ENCODE peak calls at places on chromosomes 12 and 14, in seven cellular contexts. V, X, H, G, B, I and P are unnamed samples.

GRCh38 chr12:1326258-1326657 is 268.1 kb downstream of the FBXL14 start:
- DNase-seq in V (no peak), X (no peak), H (no peak), G (no peak), B (no peak), I (no peak), P (no peak)

GRCh38 chr12:70606001-70606400 is 31.2 kb downstream of the PTPRB start:
- DNase-seq in V (no peak), X (no peak), H (no peak), G (no peak), B (no peak), I (no peak), P (no peak)

GRCh38 chr14:88840926-88841325 is 16.5 kb downstream of the TTC8 start:
- DNase-seq in V (no peak), X (no peak), H (no peak), G (no peak), B (no peak), I (no peak), P (no peak)

GRCh38 chr12:3218150-3218845 is 141.1 kb downstream of the TSPAN9 start:
- DNase-seq in V (peak), X (peak), H (peak), G (no peak), B (peak), I (peak), P (no peak)

GRCh38 chr14:102827716-102828115 is 50.5 kb downstream of the TRAF3 start:
- DNase-seq in V (no peak), X (no peak), H (no peak), G (no peak), B (no peak), I (no peak), P (no peak)

GRCh38 chr12:89949457-89950195 is 241.0 kb upstream of the ATP2B1 start:
- DNase-seq in V (peak), X (no peak), H (peak), G (no peak), B (no peak), I (no peak), P (no peak)

GRCh38 chr14:59189281-59189821 is 884 bp downstream of the DAAM1 start:
- DNase-seq in V (no peak), X (no peak), H (no peak), G (peak), B (no peak), I (peak), P (peak)

GRCh38 chr12:2284857-2285256 is 232.1 kb downstream of the CACNA1C start:
- DNase-seq in V (no peak), X (peak), H (peak), G (peak), B (peak), I (no peak), P (no peak)

GRCh38 chr14:28157887-28158791 is 608.4 kb upstream of the FOXG1 start:
- DNase-seq in V (no peak), X (no peak), H (no peak), G (no peak), B (no peak), I (no peak), P (peak)

GRCh38 chr14:74952697-74953484 is 2.5 kb downstream of the PGF start:
- DNase-seq in V (no peak), X (no peak), H (no peak), G (no peak), B (no peak), I (no peak), P (no peak)

GRCh38 chr12:2739832-2740641 is 54.7 kb upstream of the FKBP4 start:
- DNase-seq in V (no peak), X (peak), H (no peak), G (peak), B (peak), I (no peak), P (no peak)

GRCh38 chr12:43338848-43339526 is 213.0 kb downstream of the ADAMTS20 start:
- DNase-seq in V (peak), X (no peak), H (no peak), G (peak), B (no peak), I (no peak), P (no peak)

GRCh38 chr12:96237465-96238077 is 43.4 kb downstream of the ELK3 start:
- DNase-seq in V (peak), X (peak), H (peak), G (no peak), B (peak), I (peak), P (no peak)

GRCh38 chr14:64880382-64881121 is 845 bp upstream of the SPTB start:
- DNase-seq in V (no peak), X (peak), H (peak), G (peak), B (peak), I (peak), P (no peak)

GRCh38 chr14:94390372-94391086 is 2.1 kb upstream of the SERPINA1 start:
- DNase-seq in V (no peak), X (peak), H (peak), G (no peak), B (peak), I (peak), P (no peak)

GRCh38 chr14:104085032-104085888 is at the start of gene ASPG:
- DNase-seq in V (no peak), X (peak), H (peak), G (peak), B (peak), I (peak), P (peak)

GRCh38 chr12:20097561-20097960 is 270.8 kb upstream of the PDE3A start:
- DNase-seq in V (no peak), X (no peak), H (no peak), G (no peak), B (no peak), I (no peak), P (no peak)

GRCh38 chr12:26863515-26863914 is 30.5 kb upstream of the ITPR2 start:
- DNase-seq in V (no peak), X (no peak), H (no peak), G (peak), B (no peak), I (no peak), P (no peak)

GRCh38 chr12:105378821-105379400 is 48.4 kb downstream of the C12orf75 start:
- DNase-seq in V (no peak), X (no peak), H (no peak), G (no peak), B (peak), I (no peak), P (no peak)

GRCh38 chr14:33646692-33647260 is 304.1 kb downstream of the EGLN3 start:
- DNase-seq in V (peak), X (no peak), H (no peak), G (no peak), B (no peak), I (no peak), P (no peak)

GRCh38 chr12:118685983-118686607 is 295.2 kb upstream of the SRRM4 start:
- DNase-seq in V (no peak), X (no peak), H (no peak), G (no peak), B (no peak), I (no peak), P (no peak)

DNA sequence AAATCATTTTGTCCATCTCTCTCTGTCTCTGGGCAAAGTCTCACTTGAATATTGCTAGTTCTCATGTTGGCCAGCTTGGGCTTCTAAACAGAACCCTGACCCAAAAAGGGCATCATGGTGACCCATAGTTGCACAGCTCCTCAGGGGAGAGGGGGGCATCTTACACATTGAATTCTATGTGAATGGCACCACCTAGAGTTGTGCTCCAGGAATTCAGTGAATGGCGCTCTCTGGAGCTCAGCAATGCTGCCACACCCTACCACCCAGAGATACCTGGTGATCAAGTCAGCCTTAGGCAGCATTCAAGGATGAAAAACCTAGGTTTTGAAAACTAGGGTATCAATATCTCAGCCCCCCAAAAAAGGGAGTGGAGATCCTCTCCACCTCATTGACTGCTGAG is 50.6 kb downstream of the SMUG1 start:
- DNase-seq in V (no peak), X (no peak), H (no peak), G (no peak), B (no peak), I (no peak), P (no peak)
- TF ChIP-seq CTCF in V (no peak), X (no peak), H (no peak), G (no peak), B (no peak), I (no peak), P (no peak)

DNA sequence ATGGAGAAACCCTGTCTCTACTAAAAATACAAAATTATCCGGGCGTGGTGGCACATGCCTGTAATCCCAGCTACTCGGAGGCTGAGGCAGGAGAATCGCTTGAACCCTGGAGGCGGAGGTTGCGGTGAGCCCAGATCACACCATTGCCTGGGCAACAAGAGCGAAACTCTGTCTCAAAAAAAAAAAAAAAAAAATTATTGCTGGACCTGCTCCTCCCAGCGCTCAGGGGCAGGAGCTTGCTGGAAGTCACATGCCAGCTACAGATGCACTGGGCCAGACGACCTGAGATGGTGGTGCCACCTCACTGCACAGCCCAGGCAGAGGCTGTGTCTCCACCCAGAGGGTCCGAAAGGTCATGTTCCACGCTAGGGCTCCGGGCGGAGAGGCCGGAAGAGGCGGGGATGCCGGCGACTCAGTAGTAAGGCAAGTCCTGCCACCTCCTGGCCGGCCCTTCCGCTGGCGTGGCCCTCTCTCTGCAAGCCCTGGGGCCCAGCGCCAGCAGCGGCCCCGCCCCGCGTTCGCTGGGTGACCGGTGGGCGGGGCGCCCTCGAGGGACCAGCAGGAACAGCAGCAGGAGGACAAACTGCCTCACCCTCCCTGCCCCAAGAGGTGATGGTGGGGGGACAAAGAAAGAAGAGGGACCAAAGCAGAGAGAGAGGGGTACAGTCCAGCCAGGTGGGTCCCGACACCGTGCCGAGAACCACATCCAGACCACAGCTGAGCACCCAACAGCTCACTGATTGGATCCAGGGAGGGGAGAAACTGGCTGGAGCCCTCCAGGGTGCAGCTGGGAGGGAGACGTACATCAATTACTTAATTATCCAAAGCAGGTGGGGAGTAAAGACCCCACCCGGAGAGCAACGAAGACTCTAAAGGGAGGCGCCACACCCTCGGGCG is 3.6 kb upstream of the RHOF start:
- DNase-seq in V (peak), X (peak), H (peak), G (peak), B (peak), I (peak), P (no peak)
- TF ChIP-seq CTCF in V (peak), X (peak), H (no peak), G (peak), B (peak), I (no peak), P (peak)

DNA sequence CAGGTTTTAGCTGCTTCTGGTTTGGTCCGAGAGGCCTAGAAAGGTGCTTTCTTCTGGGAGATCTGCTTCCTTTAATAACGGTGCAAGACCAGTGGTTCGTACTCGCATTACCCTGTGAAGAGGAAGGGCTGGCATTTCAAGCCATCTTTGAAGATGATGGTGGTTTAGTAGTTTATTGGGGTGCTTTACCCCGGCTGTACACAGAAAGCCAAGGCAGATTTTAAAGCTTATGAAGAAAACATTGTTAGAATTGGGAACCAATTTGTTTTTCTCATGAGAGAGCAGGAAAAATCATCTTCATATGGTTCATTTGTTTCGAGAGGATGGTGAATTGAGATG is 3.6 kb downstream of the CCND2 start:
- DNase-seq in V (no peak), X (no peak), H (no peak), G (no peak), B (no peak), I (no peak), P (no peak)
- TF ChIP-seq CTCF in V (no peak), X (no peak), H (no peak), G (no peak), B (no peak), I (no peak), P (no peak)

GRCh38 chr12:22332191-22332590 is 2.3 kb downstream of the ST8SIA1 start:
- DNase-seq in V (no peak), X (no peak), H (no peak), G (no peak), B (no peak), I (no peak), P (no peak)

GRCh38 chr12:22333751-22334695 is 484 bp downstream of the ST8SIA1 start:
- DNase-seq in V (no peak), X (no peak), H (no peak), G (peak), B (peak), I (no peak), P (no peak)

GRCh38 chr12:22334696-22335290 is at the start of gene ST8SIA1:
- DNase-seq in V (no peak), X (peak), H (peak), G (peak), B (peak), I (no peak), P (no peak)

DNA sequence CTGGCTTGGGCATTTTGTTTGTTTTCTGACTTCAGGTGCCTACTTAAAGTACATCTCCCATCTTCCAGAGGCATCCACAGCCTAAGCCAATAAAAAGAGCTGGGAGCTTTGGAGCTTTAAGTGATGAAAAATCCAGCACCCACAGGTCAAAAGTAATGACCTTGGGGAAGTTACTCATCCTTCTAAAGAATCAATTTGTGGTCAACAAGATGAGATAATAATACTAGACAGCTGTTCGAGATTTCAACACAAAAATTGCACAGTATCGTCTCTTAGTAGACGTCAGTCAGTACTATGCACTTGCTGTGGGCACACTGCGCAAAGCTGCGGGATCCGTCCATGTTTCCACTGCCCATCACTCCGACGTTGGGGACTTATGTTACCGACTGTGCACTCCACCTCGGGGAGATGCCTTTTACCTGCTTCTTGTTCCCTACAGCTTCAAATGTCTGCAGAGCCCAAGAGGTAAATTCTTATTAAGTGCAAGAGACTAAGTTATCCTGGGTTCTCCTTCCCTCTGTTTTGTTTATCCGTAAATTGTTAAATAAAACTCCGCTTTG is 1.2 kb downstream of the ST8SIA1 start:
- DNase-seq in V (no peak), X (no peak), H (no peak), G (no peak), B (no peak), I (no peak), P (no peak)
- TF ChIP-seq CTCF in V (no peak), X (no peak), H (no peak), G (no peak), B (no peak), I (no peak), P (no peak)

GRCh38 chr12:79927772-79928474 is 7.0 kb downstream of the PPP1R12A start:
- DNase-seq in V (no peak), X (no peak), H (no peak), G (no peak), B (no peak), I (no peak), P (no peak)

GRCh38 chr12:79926951-79927350 is 7.9 kb downstream of the PPP1R12A start:
- DNase-seq in V (no peak), X (no peak), H (no peak), G (no peak), B (no peak), I (no peak), P (no peak)

GRCh38 chr12:79929065-79929464 is 5.8 kb downstream of the PPP1R12A start:
- DNase-seq in V (no peak), X (no peak), H (no peak), G (peak), B (no peak), I (no peak), P (no peak)

GRCh38 chr12:79921786-79922185 is 13.1 kb downstream of the PPP1R12A start:
- DNase-seq in V (no peak), X (no peak), H (no peak), G (no peak), B (no peak), I (no peak), P (no peak)

DNA sequence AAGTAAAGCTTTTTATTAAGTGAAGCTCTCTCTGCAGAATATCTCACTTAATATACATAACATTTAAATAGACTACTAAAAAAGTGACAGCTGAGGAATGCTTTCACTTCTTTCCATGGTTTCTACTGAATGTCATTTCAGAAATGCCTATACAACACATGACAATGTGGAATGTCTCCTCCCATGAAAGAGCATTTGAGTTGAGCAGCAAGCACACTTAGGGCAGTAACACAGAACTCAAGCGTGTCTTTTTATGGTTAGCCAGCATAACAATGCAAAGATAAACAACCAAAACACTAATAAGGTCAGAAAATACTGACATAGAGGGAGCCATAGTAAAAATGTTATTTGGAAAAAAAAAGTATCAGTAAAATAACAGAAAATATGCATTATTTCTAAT is 9.4 kb downstream of the PPP1R12A start:
- DNase-seq in V (no peak), X (no peak), H (no peak), G (no peak), B (no peak), I (no peak), P (no peak)
- TF ChIP-seq CTCF in V (no peak), X (no peak), H (no peak), G (no peak), B (no peak), I (no peak), P (no peak)

DNA sequence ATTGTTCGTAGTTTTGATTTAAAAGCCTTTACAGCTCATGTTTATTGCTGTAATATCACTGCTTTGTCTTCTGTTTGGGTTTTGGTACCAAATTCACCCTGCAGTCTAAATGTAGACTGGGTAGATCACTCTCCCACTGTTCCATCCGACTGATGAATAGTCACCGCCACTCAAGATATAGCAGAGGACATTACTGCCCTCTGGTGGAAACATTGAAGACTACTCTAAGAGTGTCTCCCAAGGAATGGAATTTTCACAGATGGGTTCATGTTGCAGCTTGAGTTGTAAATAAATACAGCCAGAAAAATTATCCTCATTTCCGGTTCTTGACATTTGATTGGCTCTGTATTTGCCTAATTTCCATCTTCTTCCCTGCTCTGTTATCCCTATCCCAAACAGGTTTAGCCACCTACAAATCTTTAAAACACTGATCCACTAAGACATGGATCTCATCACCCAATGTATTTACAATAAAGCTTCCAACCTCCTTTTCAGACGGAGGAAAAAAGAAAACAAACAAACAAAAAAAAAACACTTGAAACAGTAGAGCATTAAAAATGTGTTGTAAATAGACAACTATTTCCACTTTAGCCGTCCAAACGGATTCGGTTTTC is 198.3 kb upstream of the CPNE8 start:
- DNase-seq in V (peak), X (no peak), H (no peak), G (peak), B (peak), I (no peak), P (no peak)
- TF ChIP-seq CTCF in V (peak), X (peak), H (no peak), G (peak), B (peak), I (peak), P (peak)

GRCh38 chr12:31897791-31898503 is 61.3 kb upstream of the RESF1 start:
- DNase-seq in V (no peak), X (peak), H (peak), G (peak), B (peak), I (no peak), P (no peak)
- TF ChIP-seq CTCF in V (no peak), X (no peak), H (no peak), G (no peak), B (no peak), I (no peak), P (no peak)

GRCh38 chr12:44812062-44812461 is 64.1 kb downstream of the NELL2 start:
- DNase-seq in V (no peak), X (no peak), H (peak), G (no peak), B (no peak), I (no peak), P (no peak)
- TF ChIP-seq CTCF in V (no peak), X (no peak), H (no peak), G (peak), B (no peak), I (no peak), P (peak)